ENCODE peak calls at places on chromosomes 12 and 14, in ten cellular contexts. F, I, G, H, P, V, W, C, A and T are unnamed samples.
A peak's percentile ranks its signal among the peaks of the same experiment; 100 is the strongest.

GRCh38 chr14:65303185-65303901 is 109.2 kb upstream of the FUT8 start:
- DNase-seq in F (no peak), I (peak; percentile 69), G (no peak), H (no peak), P (no peak), V (peak; percentile 61), W (no peak), C (peak; percentile 38), A (no peak), T (peak; percentile 45)

GRCh38 chr12:77343291-77343690 is 277.9 kb upstream of the E2F7 start:
- DNase-seq in F (no peak), I (peak; percentile 78), G (no peak), H (no peak), P (no peak), V (peak; percentile 59), W (no peak), C (peak; percentile 22), A (no peak), T (peak; percentile 27)

GRCh38 chr14:51400142-51400541 is 160.1 kb downstream of the TMX1 start:
- DNase-seq in F (no peak), I (peak; percentile 33), G (no peak), H (no peak), P (no peak), V (peak; percentile 43), W (no peak), C (no peak), A (no peak), T (no peak)

GRCh38 chr14:61559641-61560201 is 135.6 kb upstream of the HIF1A start:
- DNase-seq in F (no peak), I (no peak), G (no peak), H (no peak), P (no peak), V (no peak), W (no peak), C (no peak), A (peak; percentile 95), T (no peak)

GRCh38 chr12:116534341-116535121 is 24.6 kb upstream of the MAP1LC3B2 start:
- DNase-seq in F (no peak), I (no peak), G (no peak), H (no peak), P (no peak), V (peak; percentile 48), W (peak; percentile 75), C (peak; percentile 36), A (no peak), T (no peak)

GRCh38 chr14:56195727-56196126 is 77.5 kb downstream of the PELI2 start:
- DNase-seq in F (no peak), I (peak; percentile 56), G (no peak), H (no peak), P (peak; percentile 28), V (no peak), W (no peak), C (peak; percentile 48), A (no peak), T (no peak)

GRCh38 chr14:91108941-91109611 is 4.8 kb upstream of the DGLUCY start:
- DNase-seq in F (no peak), I (peak; percentile 92), G (no peak), H (no peak), P (no peak), V (peak; percentile 45), W (peak; percentile 31), C (peak; percentile 22), A (no peak), T (peak; percentile 79)

GRCh38 chr14:67059576-67059975 is 129.7 kb upstream of the GARIN2 start:
- DNase-seq in F (no peak), I (no peak), G (no peak), H (no peak), P (no peak), V (no peak), W (no peak), C (no peak), A (no peak), T (peak; percentile 6)

GRCh38 chr12:80624986-80625530 is 82.4 kb upstream of the MYF6 start:
- DNase-seq in F (no peak), I (peak; percentile 28), G (no peak), H (no peak), P (no peak), V (no peak), W (no peak), C (peak; percentile 5), A (no peak), T (no peak)

GRCh38 chr12:402127-402456 is 648 bp downstream of the CCDC77 start:
- DNase-seq in F (no peak), I (peak; percentile 54), G (peak; percentile 32), H (no peak), P (no peak), V (peak; percentile 51), W (no peak), C (peak; percentile 51), A (peak; percentile 42), T (peak; percentile 49)

GRCh38 chr14:104343294-104343625 is 204.9 kb downstream of the KIF26A start:
- DNase-seq in F (no peak), I (no peak), G (no peak), H (no peak), P (no peak), V (no peak), W (no peak), C (no peak), A (no peak), T (no peak)

GRCh38 chr14:104339829-104340228 is 201.4 kb downstream of the KIF26A start:
- DNase-seq in F (no peak), I (no peak), G (no peak), H (no peak), P (no peak), V (no peak), W (no peak), C (no peak), A (no peak), T (no peak)

GRCh38 chr14:104343690-104344640 is 205.6 kb downstream of the KIF26A start:
- DNase-seq in F (no peak), I (no peak), G (peak; percentile 31), H (no peak), P (no peak), V (no peak), W (no peak), C (no peak), A (no peak), T (no peak)

GRCh38 chr14:104342435-104343293 is 204.3 kb downstream of the KIF26A start:
- DNase-seq in F (no peak), I (no peak), G (peak; percentile 75), H (no peak), P (no peak), V (no peak), W (peak; percentile 5), C (no peak), A (no peak), T (no peak)

DNA sequence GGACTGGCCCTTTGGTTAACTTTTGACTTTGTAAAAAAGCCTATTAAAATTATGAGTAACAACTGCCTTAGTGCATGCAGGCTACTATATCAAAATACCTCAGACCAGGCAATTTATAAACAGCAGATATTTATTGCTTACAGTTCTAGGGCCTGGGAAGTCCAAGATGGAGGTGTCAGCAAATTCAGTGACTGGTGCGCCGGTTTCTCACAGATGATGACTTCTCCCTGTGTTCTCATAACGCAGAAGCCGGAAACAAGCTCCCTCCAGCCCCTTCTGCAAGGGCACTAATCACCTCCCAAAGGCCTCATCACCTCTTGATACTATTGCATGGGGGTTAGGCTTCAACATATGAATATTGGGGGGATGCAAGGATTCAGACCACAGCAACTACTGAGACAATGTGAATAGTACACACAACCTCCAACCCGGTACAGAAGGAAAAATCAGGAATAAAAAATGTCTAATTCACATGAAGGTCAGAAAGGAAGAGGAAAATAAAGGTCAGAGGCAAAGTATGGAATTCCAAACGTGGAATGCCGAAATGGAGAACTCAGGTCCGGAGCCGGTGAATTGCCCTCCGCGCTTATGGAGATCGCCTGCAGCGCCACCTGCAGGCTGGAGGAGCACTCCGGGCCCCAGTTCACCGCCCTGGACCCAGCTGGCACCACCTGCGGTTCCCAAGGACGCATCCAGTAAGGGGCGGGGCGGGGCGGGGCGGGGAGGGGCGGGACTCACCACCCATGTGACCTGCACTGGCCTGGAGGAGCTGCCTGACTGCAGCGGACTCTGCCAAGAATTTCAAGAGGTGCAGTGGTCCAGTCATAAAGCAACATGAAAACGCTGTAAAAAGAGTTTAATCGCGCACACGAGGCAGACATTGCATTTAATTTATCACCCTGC is 203.4 kb downstream of the KIF26A start:
- DNase-seq in F (peak; percentile 97), I (peak; percentile 2), G (peak; percentile 74), H (no peak), P (no peak), V (no peak), W (peak; percentile 12), C (no peak), A (peak; percentile 64), T (peak; percentile 11)
- TF ChIP-seq CTCF in F (peak; percentile 43), I (no peak), G (peak; percentile 13), H (no peak), P (no peak), V (no peak), W (peak; percentile 8), C (no peak), A (peak; percentile 71), T (no peak)

DNA sequence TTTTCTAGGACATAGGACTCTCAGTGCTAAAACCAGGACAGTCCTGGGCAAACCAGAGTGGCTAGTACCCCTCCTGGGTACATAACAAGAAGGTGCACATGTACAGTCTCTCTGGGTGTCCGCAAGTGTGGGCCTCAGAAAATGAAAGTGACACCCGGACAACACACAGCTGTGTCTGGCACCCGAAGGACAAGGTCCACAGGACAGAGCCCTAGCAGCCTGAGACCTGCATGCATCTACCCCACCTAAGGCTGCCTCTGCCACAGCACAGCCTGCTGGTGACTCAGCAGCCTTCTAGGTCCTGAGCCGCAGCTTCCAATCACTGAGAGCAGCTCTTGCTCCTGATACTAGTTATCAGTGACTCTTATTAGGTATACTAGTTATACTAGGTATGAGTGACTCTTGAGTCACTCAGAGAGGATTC is 784.1 kb upstream of the TBX3 start:
- DNase-seq in F (no peak), I (peak; percentile 10), G (no peak), H (no peak), P (no peak), V (peak; percentile 30), W (no peak), C (no peak), A (peak; percentile 88), T (peak; percentile 54)
- TF ChIP-seq CTCF in F (no peak), I (peak; percentile 16), G (peak; percentile 29), H (no peak), P (no peak), V (peak; percentile 37), W (no peak), C (peak; percentile 39), A (peak; percentile 90), T (peak; percentile 52)

GRCh38 chr12:105775351-105775750 is 363.4 kb downstream of the NUAK1 start:
- DNase-seq in F (no peak), I (peak; percentile 72), G (no peak), H (peak; percentile 58), P (no peak), V (peak; percentile 9), W (no peak), C (peak; percentile 35), A (no peak), T (peak; percentile 72)
- TF ChIP-seq CTCF in F (no peak), I (peak; percentile 19), G (peak; percentile 9), H (peak; percentile 29), P (no peak), V (no peak), W (no peak), C (no peak), A (no peak), T (peak; percentile 30)

GRCh38 chr12:1994429-1995143 is 9.7 kb downstream of the DCP1B start:
- DNase-seq in F (no peak), I (no peak), G (no peak), H (no peak), P (no peak), V (no peak), W (no peak), C (no peak), A (no peak), T (no peak)
- TF ChIP-seq CTCF in F (no peak), I (no peak), G (no peak), H (no peak), P (no peak), V (no peak), W (no peak), C (no peak), A (no peak), T (no peak)

GRCh38 chr12:26126340-26127284 is 1.8 kb upstream of the BHLHE41 start:
- DNase-seq in F (peak; percentile 61), I (peak; percentile 84), G (peak; percentile 91), H (no peak), P (no peak), V (peak; percentile 73), W (peak; percentile 79), C (peak; percentile 83), A (peak; percentile 28), T (peak; percentile 83)
- TF ChIP-seq CTCF in F (no peak), I (no peak), G (peak; percentile 16), H (no peak), P (no peak), V (no peak), W (no peak), C (peak; percentile 20), A (no peak), T (no peak)